ENCODE peak calls at places on chromosomes 7 and 10, in four cellular contexts. One of them, this sample, is unnamed.

GRCh38 chr10:10794776-10795175 is 222.9 kb upstream of the CELF2 start:
- DNase-seq in EL: peak; percentile 84
- DNase-seq in stimulated activated effector memory CD8-positive, alpha-beta T cell treated with anti-CD3 and anti-CD28 coated beads, Interleukin-12 subunit alpha, Interleukin-12 subunit beta, amount 100 ng/mL, for 72 hours: no peak
- DNase-seq in left lung: no peak
- DNase-seq in this sample: peak; percentile 81

GRCh38 chr10:124611738-124612137 is 132.4 kb downstream of the FAM53B start:
- DNase-seq in EL: no peak
- DNase-seq in left lung: no peak
- DNase-seq in stimulated activated effector memory CD8-positive, alpha-beta T cell treated with anti-CD3 and anti-CD28 coated beads, Interleukin-12 subunit alpha, Interleukin-12 subunit beta, amount 100 ng/mL, for 72 hours: no peak
- DNase-seq in this sample: no peak

GRCh38 chr10:88913157-88913556 is 33.1 kb downstream of the STAMBPL1 start:
- DNase-seq in left lung: no peak
- DNase-seq in stimulated activated effector memory CD8-positive, alpha-beta T cell treated with anti-CD3 and anti-CD28 coated beads, Interleukin-12 subunit alpha, Interleukin-12 subunit beta, amount 100 ng/mL, for 72 hours: no peak
- DNase-seq in EL: no peak
- DNase-seq in this sample: no peak

GRCh38 chr10:27529010-27529783 is 25.1 kb downstream of the RAB18 start:
- DNase-seq in EL: no peak
- DNase-seq in stimulated activated effector memory CD8-positive, alpha-beta T cell treated with anti-CD3 and anti-CD28 coated beads, Interleukin-12 subunit alpha, Interleukin-12 subunit beta, amount 100 ng/mL, for 72 hours: no peak
- DNase-seq in left lung: no peak
- DNase-seq in this sample: no peak

GRCh38 chr7:46972205-46972604 is 609.7 kb downstream of the TNS3 start:
- DNase-seq in EL: peak; percentile 81
- DNase-seq in left lung: no peak
- DNase-seq in stimulated activated effector memory CD8-positive, alpha-beta T cell treated with anti-CD3 and anti-CD28 coated beads, Interleukin-12 subunit alpha, Interleukin-12 subunit beta, amount 100 ng/mL, for 72 hours: no peak
- DNase-seq in this sample: no peak

GRCh38 chr7:110850239-110850638 is 240.7 kb upstream of the LRRN3 start:
- DNase-seq in stimulated activated effector memory CD8-positive, alpha-beta T cell treated with anti-CD3 and anti-CD28 coated beads, Interleukin-12 subunit alpha, Interleukin-12 subunit beta, amount 100 ng/mL, for 72 hours: no peak
- DNase-seq in EL: no peak
- DNase-seq in left lung: no peak
- DNase-seq in this sample: no peak

GRCh38 chr7:139492293-139492692 is 8.8 kb upstream of the KLRG2 start:
- DNase-seq in stimulated activated effector memory CD8-positive, alpha-beta T cell treated with anti-CD3 and anti-CD28 coated beads, Interleukin-12 subunit alpha, Interleukin-12 subunit beta, amount 100 ng/mL, for 72 hours: no peak
- DNase-seq in EL: no peak
- DNase-seq in left lung: no peak
- DNase-seq in this sample: no peak

GRCh38 chr7:96998765-96999164 is 6.6 kb upstream of the DLX6 start:
- DNase-seq in left lung: no peak
- DNase-seq in EL: no peak
- DNase-seq in stimulated activated effector memory CD8-positive, alpha-beta T cell treated with anti-CD3 and anti-CD28 coated beads, Interleukin-12 subunit alpha, Interleukin-12 subunit beta, amount 100 ng/mL, for 72 hours: no peak
- DNase-seq in this sample: no peak

GRCh38 chr7:151251328-151251925 is 2.9 kb upstream of the SMARCD3 start:
- DNase-seq in stimulated activated effector memory CD8-positive, alpha-beta T cell treated with anti-CD3 and anti-CD28 coated beads, Interleukin-12 subunit alpha, Interleukin-12 subunit beta, amount 100 ng/mL, for 72 hours: no peak
- DNase-seq in EL: peak; percentile 59
- DNase-seq in left lung: peak; percentile 88
- DNase-seq in this sample: peak; percentile 49

This sample was measured in MG63.